ENCODE peak calls at places on chromosomes 11 and 22, in five cellular contexts. Z is sigmoid colon, O is A549, J is adrenal gland, X is IMR-90. M is an unnamed sample.
A peak's percentile ranks its signal among the peaks of the same experiment; 100 is the strongest.

GRCh38 chr11:104057908-104058307 is 21.5 kb downstream of the DDI1 start:
- DNase-seq in J (no peak), X (no peak), O (no peak), Z (no peak), M (no peak)

GRCh38 chr11:113314389-113315301 is at the start of gene TTC12:
- DNase-seq in J (peak; percentile 98), O (peak; percentile 84), Z (peak; percentile 96), X (peak; percentile 78), M (peak; percentile 97)

GRCh38 chr11:38476808-38477565 is 1879.0 kb upstream of the RAG2 start:
- DNase-seq in X (no peak), J (no peak), O (no peak), Z (no peak), M (no peak)

GRCh38 chr11:34512810-34513673 is 552 bp downstream of the ELF5 start:
- DNase-seq in J (peak; percentile 69), Z (no peak), X (peak; percentile 54), O (peak; percentile 74), M (peak; percentile 68)

GRCh38 chr22:48256041-48256739 is 1493.7 kb downstream of the TBC1D22A start:
- DNase-seq in X (no peak), J (no peak), Z (no peak), O (no peak), M (no peak)

GRCh38 chr11:33605703-33606102 is 94.9 kb downstream of the C11orf91 start:
- DNase-seq in J (no peak), Z (no peak), X (no peak), O (no peak), M (no peak)

GRCh38 chr11:97463891-97464290 is 1074.1 kb downstream of the JRKL start:
- DNase-seq in O (no peak), Z (no peak), X (no peak), J (no peak), M (no peak)

GRCh38 chr11:1573077-1573846 is 1.2 kb upstream of the DUSP8 start:
- DNase-seq in O (peak; percentile 53), Z (peak; percentile 74), J (peak; percentile 62), X (no peak), M (no peak)

GRCh38 chr22:19962246-19962908 is 20.8 kb upstream of the TXNRD2 start:
- DNase-seq in X (peak; percentile 73), O (peak; percentile 77), J (peak; percentile 94), Z (peak; percentile 86), M (peak; percentile 92)

GRCh38 chr11:17887779-17888178 is 125.1 kb downstream of the SERGEF start:
- DNase-seq in J (no peak), X (no peak), O (no peak), Z (no peak), M (no peak)

GRCh38 chr22:37420656-37421467 is 6.4 kb downstream of the ELFN2 start:
- DNase-seq in J (no peak), Z (no peak), X (peak; percentile 54), O (no peak), M (no peak)

GRCh38 chr11:122229611-122230386 is 113.8 kb upstream of the BLID start:
- DNase-seq in X (no peak), Z (no peak), O (no peak), J (no peak), M (no peak)

GRCh38 chr11:65067446-65067845 is 9.1 kb upstream of the NAALADL1 start:
- DNase-seq in J (no peak), X (no peak), O (no peak), Z (no peak), M (no peak)

GRCh38 chr11:85029964-85030363 is 597.2 kb downstream of the DLG2 start:
- DNase-seq in Z (no peak), O (peak; percentile 11), J (no peak), X (peak; percentile 60), M (no peak)

GRCh38 chr22:28822930-28823481 is 22.6 kb upstream of the XBP1 start:
- DNase-seq in O (no peak), J (no peak), Z (no peak), X (no peak), M (no peak)

GRCh38 chr11:201936-202335 is 5.3 kb downstream of the BET1L start:
- DNase-seq in Z (no peak), X (no peak), O (no peak), J (peak; percentile 51), M (no peak)

GRCh38 chr11:31340903-31341572 is 28.5 kb downstream of the DCDC1 start:
- DNase-seq in Z (no peak), X (peak; percentile 41), O (peak; percentile 49), J (no peak), M (no peak)

GRCh38 chr11:6320411-6321207 is at the start of gene CAVIN3:
- DNase-seq in X (peak; percentile 85), O (peak; percentile 51), J (peak; percentile 86), Z (peak; percentile 94), M (peak; percentile 59)

GRCh38 chr11:124174001-124174400 is 9.1 kb upstream of the OR10D3 start:
- DNase-seq in O (peak; percentile 58), J (no peak), X (peak; percentile 64), Z (no peak), M (no peak)

GRCh38 chr11:60130496-60130895 is 42.0 kb downstream of the MS4A2 start:
- DNase-seq in O (peak; percentile 42), X (no peak), J (no peak), Z (no peak), M (no peak)

GRCh38 chr22:50473088-50473487 is 1.7 kb downstream of the SBF1 start:
- DNase-seq in X (no peak), J (no peak), O (peak; percentile 41), Z (no peak), M (no peak)

GRCh38 chr11:65780770-65781151 is at the start of gene AP5B1:
- DNase-seq in J (no peak), Z (peak; percentile 76), O (peak; percentile 61), X (peak; percentile 41), M (peak; percentile 84)

GRCh38 chr11:66420671-66421476 is at the start of gene NPAS4:
- DNase-seq in Z (no peak), X (no peak), J (peak; percentile 68), O (no peak), M (no peak)

GRCh38 chr22:45231293-45231692 is 9.4 kb downstream of the KIAA0930 start:
- DNase-seq in X (no peak), O (no peak), Z (no peak), J (no peak), M (peak; percentile 8)

GRCh38 chr11:93541884-93542752 is 1.1 kb downstream of the SMCO4 start:
- DNase-seq in Z (peak; percentile 78), X (peak; percentile 77), J (peak; percentile 72), O (peak; percentile 58), M (peak; percentile 70)

GRCh38 chr11:122984186-122985011 is 2.8 kb upstream of the BSX start:
- DNase-seq in O (peak; percentile 5), Z (peak; percentile 63), J (no peak), X (no peak), M (no peak)

GRCh38 chr11:87176044-87176443 is 138.3 kb downstream of the TMEM135 start:
- DNase-seq in X (peak; percentile 22), J (no peak), O (peak; percentile 13), Z (no peak), M (no peak)

GRCh38 chr11:69534166-69534530 is 52.7 kb downstream of the LINC01488 start:
- DNase-seq in O (no peak), X (no peak), Z (no peak), J (no peak), M (no peak)

GRCh38 chr11:72758304-72758689 is 6.1 kb upstream of the ARAP1 start:
- DNase-seq in O (no peak), X (peak; percentile 84), Z (no peak), J (no peak), M (no peak)

GRCh38 chr22:22848364-22848866 is 39.2 kb upstream of the IGLL5 start:
- DNase-seq in O (peak; percentile 38), Z (no peak), X (peak; percentile 31), J (peak; percentile 74), M (peak; percentile 76)

GRCh38 chr11:129375731-129376657 is at the start of gene BARX2:
- DNase-seq in X (peak; percentile 54), O (peak; percentile 59), J (peak; percentile 57), Z (no peak), M (peak; percentile 62)
- TF ChIP-seq CTCF in X (peak; percentile 57), O (peak; percentile 57), J (peak; percentile 15), Z (no peak), M (peak; percentile 46)

DNA sequence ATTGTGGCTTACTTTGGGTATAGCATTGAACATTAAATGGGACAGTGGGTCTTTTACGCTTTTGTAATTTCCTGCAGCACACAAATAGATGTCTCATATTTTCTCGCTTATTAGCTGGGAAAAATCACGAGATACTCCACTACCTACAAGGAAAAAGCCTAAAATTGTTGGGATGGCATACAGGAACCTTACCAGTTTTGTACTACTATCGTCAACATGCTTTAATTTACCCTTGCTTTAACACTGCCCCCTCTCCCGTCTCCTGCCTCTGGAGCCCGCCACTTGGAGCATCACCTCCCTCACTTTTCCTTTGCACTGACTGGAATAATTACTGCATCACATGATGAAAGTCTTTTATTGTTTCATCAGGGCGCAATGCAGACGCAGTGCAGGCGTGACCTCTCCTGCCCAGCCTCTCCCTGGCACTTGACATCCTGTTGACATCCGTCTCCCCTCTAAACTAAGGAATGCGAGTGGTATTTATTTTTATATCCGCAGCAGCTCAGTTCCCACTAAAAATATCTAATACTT is 1.0 kb upstream of the FNBP4 start:
- DNase-seq in Z (peak; percentile 86), J (peak; percentile 89), X (peak; percentile 61), O (peak; percentile 82), M (peak; percentile 64)
- TF ChIP-seq POLR2A in Z (peak; percentile 90), J (peak; percentile 74), X (peak; percentile 65), O (peak; percentile 45), M (peak; percentile 75)

GRCh38 chr22:26891431-26891830 is 234.0 kb downstream of the MIAT start:
- DNase-seq in O (no peak), Z (no peak), J (no peak), X (peak; percentile 5), M (no peak)

GRCh38 chr22:26892401-26893033 is 235.1 kb downstream of the MIAT start:
- DNase-seq in J (peak; percentile 81), X (no peak), O (peak; percentile 24), Z (peak; percentile 72), M (no peak)

GRCh38 chr22:26889794-26890193 is 232.4 kb downstream of the MIAT start:
- DNase-seq in O (no peak), Z (no peak), X (no peak), J (no peak), M (no peak)

GRCh38 chr22:26888887-26889286 is 231.5 kb downstream of the MIAT start:
- DNase-seq in X (peak; percentile 5), J (no peak), O (no peak), Z (no peak), M (no peak)

GRCh38 chr22:26890870-26891269 is 233.5 kb downstream of the MIAT start:
- DNase-seq in X (no peak), O (peak; percentile 40), J (no peak), Z (no peak), M (no peak)
- TF ChIP-seq CTCF in X (no peak), O (peak; percentile 15), J (no peak), Z (no peak), M (no peak)

DNA sequence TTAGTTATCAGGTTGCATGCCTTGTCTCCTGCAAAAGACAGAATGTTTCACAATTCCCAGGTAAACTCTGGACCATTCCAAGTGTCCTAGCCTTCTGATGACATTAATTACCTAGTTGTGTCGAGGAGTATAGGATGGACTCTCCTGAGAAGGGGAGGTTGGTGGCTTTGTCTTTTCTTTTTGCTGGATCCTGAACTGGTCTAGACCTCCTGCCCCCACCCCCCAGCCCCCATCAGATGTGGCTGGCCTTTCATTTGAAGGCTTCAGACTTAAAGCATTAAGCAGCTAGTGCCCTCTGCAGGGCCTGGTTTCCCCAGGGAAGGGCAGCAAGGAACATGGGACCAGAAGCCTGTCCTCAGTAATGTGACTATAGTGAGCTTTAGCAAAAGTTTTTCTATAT is 9.7 kb downstream of the MCAM start:
- DNase-seq in X (no peak), Z (no peak), O (no peak), J (no peak), M (no peak)
- TF ChIP-seq POLR2A in X (no peak), Z (no peak), O (no peak), J (no peak), M (no peak)

M was measured in right lobe of liver.